ENCODE peak calls at places on chromosomes 6 and 20, in ten cellular contexts. Q, N, D, Y, W, S, J, G, I and K are unnamed samples.

GRCh38 chr6:51678905-51679620 is 408.4 kb downstream of the PKHD1 start:
- DNase-seq in Q (no peak), N (no peak), D (no peak), Y (no peak), W (no peak), S (no peak), J (peak), G (no peak), I (no peak), K (no peak)

GRCh38 chr20:35284267-35284991 is at the start of gene EIF6:
- DNase-seq in Q (peak), N (peak), D (peak), Y (peak), W (peak), S (peak), J (peak), G (peak), I (peak), K (peak)

GRCh38 chr20:57118107-57118769 is 148.2 kb downstream of the BMP7 start:
- DNase-seq in Q (no peak), N (no peak), D (no peak), Y (no peak), W (no peak), S (no peak), J (no peak), G (no peak), I (no peak), K (no peak)

GRCh38 chr6:144581807-144582537 is 296.8 kb downstream of the UTRN start:
- DNase-seq in Q (peak), N (peak), D (peak), Y (no peak), W (peak), S (no peak), J (peak), G (no peak), I (no peak), K (peak)

GRCh38 chr6:9236443-9236842 is 801.1 kb upstream of the SLC35B3 start:
- DNase-seq in Q (no peak), N (no peak), D (no peak), Y (no peak), W (no peak), S (no peak), J (no peak), G (no peak), I (no peak), K (no peak)

GRCh38 chr20:49282584-49283171 is 4.8 kb upstream of the ZNFX1 start:
- DNase-seq in Q (no peak), N (no peak), D (no peak), Y (no peak), W (no peak), S (no peak), J (no peak), G (no peak), I (no peak), K (no peak)

GRCh38 chr6:46653439-46653942 is 716 bp downstream of the SLC25A27 start:
- DNase-seq in Q (no peak), N (no peak), D (no peak), Y (no peak), W (no peak), S (no peak), J (no peak), G (no peak), I (no peak), K (peak)

GRCh38 chr6:56899311-56899710 is 55.6 kb upstream of the BEND6 start:
- DNase-seq in Q (no peak), N (no peak), D (peak), Y (no peak), W (no peak), S (no peak), J (no peak), G (no peak), I (no peak), K (peak)

GRCh38 chr20:59525500-59526241 is 78.7 kb upstream of the PHACTR3 start:
- DNase-seq in Q (no peak), N (peak), D (peak), Y (no peak), W (peak), S (peak), J (peak), G (peak), I (no peak), K (peak)

GRCh38 chr20:53869466-53870258 is 200.7 kb downstream of the BCAS1 start:
- DNase-seq in Q (peak), N (peak), D (peak), Y (no peak), W (peak), S (peak), J (peak), G (peak), I (peak), K (peak)

GRCh38 chr6:56814308-56814707 is 140.6 kb upstream of the BEND6 start:
- DNase-seq in Q (no peak), N (no peak), D (no peak), Y (no peak), W (no peak), S (no peak), J (no peak), G (no peak), I (no peak), K (no peak)

GRCh38 chr20:57509665-57510237 is 15.2 kb downstream of the CTCFL start:
- DNase-seq in Q (no peak), N (peak), D (peak), Y (no peak), W (peak), S (no peak), J (no peak), G (no peak), I (no peak), K (no peak)

GRCh38 chr20:60168963-60169362 is 210.7 kb downstream of the CDH26 start:
- DNase-seq in Q (no peak), N (no peak), D (no peak), Y (no peak), W (no peak), S (no peak), J (no peak), G (no peak), I (no peak), K (no peak)

GRCh38 chr6:33735201-33735600 is 11.5 kb downstream of the IP6K3 start:
- DNase-seq in Q (no peak), N (no peak), D (no peak), Y (no peak), W (no peak), S (no peak), J (no peak), G (no peak), I (no peak), K (no peak)

GRCh38 chr6:149468179-149468578 is 16.6 kb downstream of the ZC3H12D start:
- DNase-seq in Q (no peak), N (no peak), D (no peak), Y (no peak), W (no peak), S (no peak), J (no peak), G (no peak), I (no peak), K (no peak)

GRCh38 chr20:36062799-36063198 is 91.7 kb upstream of the EPB41L1 start:
- DNase-seq in Q (no peak), N (no peak), D (peak), Y (no peak), W (no peak), S (no peak), J (no peak), G (no peak), I (no peak), K (no peak)

GRCh38 chr6:119454694-119455093 is 105.1 kb upstream of the MAN1A1 start:
- DNase-seq in Q (no peak), N (no peak), D (peak), Y (no peak), W (no peak), S (no peak), J (no peak), G (no peak), I (no peak), K (no peak)

GRCh38 chr6:53504438-53505030 is 40.4 kb downstream of the GCLC start:
- DNase-seq in Q (no peak), N (no peak), D (no peak), Y (no peak), W (no peak), S (no peak), J (no peak), G (no peak), I (no peak), K (no peak)

GRCh38 chr6:12601881-12602280 is 114.7 kb upstream of the PHACTR1 start:
- DNase-seq in Q (no peak), N (no peak), D (peak), Y (no peak), W (no peak), S (no peak), J (no peak), G (no peak), I (no peak), K (no peak)

GRCh38 chr20:18628330-18628941 is 40.6 kb downstream of the DTD1 start:
- DNase-seq in Q (no peak), N (peak), D (peak), Y (no peak), W (no peak), S (no peak), J (peak), G (no peak), I (no peak), K (no peak)

GRCh38 chr6:26319405-26320128 is 45.4 kb upstream of the BTN3A2 start:
- DNase-seq in Q (no peak), N (no peak), D (no peak), Y (no peak), W (no peak), S (no peak), J (no peak), G (no peak), I (no peak), K (no peak)

GRCh38 chr20:16520154-16520553 is 53.1 kb downstream of the KIF16B start:
- DNase-seq in Q (no peak), N (no peak), D (no peak), Y (no peak), W (no peak), S (no peak), J (no peak), G (no peak), I (no peak), K (no peak)

GRCh38 chr6:91083226-91083625 is 496.4 kb upstream of the MAP3K7 start:
- DNase-seq in Q (no peak), N (no peak), D (peak), Y (no peak), W (no peak), S (no peak), J (no peak), G (no peak), I (no peak), K (peak)

GRCh38 chr20:38212806-38213606 is 47.5 kb downstream of the KIAA1755 start:
- DNase-seq in Q (no peak), N (no peak), D (no peak), Y (no peak), W (no peak), S (peak), J (no peak), G (no peak), I (no peak), K (no peak)

GRCh38 chr20:50690979-50691584 is at the start of gene RIPOR3:
- DNase-seq in Q (no peak), N (peak), D (peak), Y (no peak), W (no peak), S (no peak), J (peak), G (no peak), I (no peak), K (peak)